ENCODE peak calls at places on chromosomes 6 and 20, in eight cellular contexts. Q, D, U, B, J, N, Z and A are unnamed samples.

GRCh38 chr20:44747166-44748004 is 1.7 kb downstream of the KCNK15 start:
- DNase-seq in Z (peak), U (peak), J (peak), N (peak), B (peak), Q (peak), D (peak), A (peak)

GRCh38 chr20:44910690-44911262 is 916 bp downstream of the PABPC1L start:
- DNase-seq in N (peak), D (no peak), Z (no peak), B (no peak), Q (no peak), J (no peak), U (no peak), A (no peak)

GRCh38 chr20:7966176-7966575 is 25.9 kb upstream of the HAO1 start:
- DNase-seq in D (no peak), Z (no peak), U (no peak), N (no peak), B (no peak), J (no peak), Q (no peak), A (no peak)

GRCh38 chr6:73032586-73032985 is 192.7 kb downstream of the KHDC1L start:
- DNase-seq in U (no peak), D (peak), Q (no peak), Z (no peak), J (no peak), N (peak), B (no peak), A (peak)

GRCh38 chr6:106094261-106094963 is 8.3 kb downstream of the PRDM1 start:
- DNase-seq in U (no peak), Z (no peak), B (no peak), D (no peak), Q (no peak), J (no peak), N (no peak), A (no peak)

GRCh38 chr6:42269553-42269952 is 51.9 kb upstream of the MRPS10 start:
- DNase-seq in U (no peak), J (no peak), B (no peak), N (no peak), Q (no peak), D (no peak), Z (no peak), A (no peak)

GRCh38 chr6:134031696-134032255 is 20.6 kb downstream of the SLC2A12 start:
- DNase-seq in J (no peak), U (no peak), Q (no peak), B (no peak), Z (no peak), N (peak), D (no peak), A (no peak)

GRCh38 chr20:63833776-63834544 is 2.9 kb upstream of the ZBTB46 start:
- DNase-seq in B (no peak), J (no peak), D (no peak), Z (no peak), N (no peak), Q (no peak), U (no peak), A (no peak)

GRCh38 chr6:116144590-116144989 is 18.7 kb upstream of the COL10A1 start:
- DNase-seq in B (no peak), U (no peak), N (peak), Z (no peak), D (peak), J (no peak), Q (no peak), A (peak)

GRCh38 chr20:19885981-19886665 is 128.1 kb downstream of the RIN2 start:
- DNase-seq in N (peak), Z (no peak), J (no peak), B (no peak), U (peak), Q (no peak), D (peak), A (no peak)

GRCh38 chr6:16437984-16438383 is 199.6 kb downstream of the GMPR start:
- DNase-seq in B (no peak), J (no peak), Z (no peak), D (no peak), N (no peak), Q (no peak), U (no peak), A (no peak)

GRCh38 chr20:64242797-64243475 is 12.6 kb upstream of the PCMTD2 start:
- DNase-seq in Z (no peak), J (no peak), D (no peak), U (no peak), B (no peak), Q (no peak), N (no peak), A (no peak)

GRCh38 chr20:19889011-19889953 is 127.9 kb upstream of the NAA20 start:
- DNase-seq in J (no peak), D (peak), U (peak), N (peak), B (no peak), Z (no peak), Q (no peak), A (no peak)

GRCh38 chr6:63351995-63352586 is 32.3 kb upstream of the LGSN start:
- DNase-seq in Z (peak), J (no peak), N (peak), B (no peak), D (peak), Q (no peak), U (no peak), A (peak)

GRCh38 chr20:58135441-58136170 is 92.8 kb downstream of the ANKRD60 start:
- DNase-seq in J (no peak), Q (no peak), D (no peak), U (peak), N (peak), B (no peak), Z (peak), A (peak)

GRCh38 chr6:36376742-36377141 is 10.7 kb downstream of the ETV7 start:
- DNase-seq in Q (no peak), B (no peak), N (no peak), J (no peak), Z (no peak), U (no peak), D (no peak), A (no peak)

GRCh38 chr6:30548375-30548774 is 7.9 kb downstream of the GNL1 start:
- DNase-seq in D (no peak), Q (no peak), U (no peak), B (no peak), N (peak), J (no peak), Z (no peak), A (no peak)

GRCh38 chr20:34996243-34996984 is 40.7 kb downstream of the MYH7B start:
- DNase-seq in J (no peak), Q (no peak), Z (no peak), D (no peak), B (no peak), N (no peak), U (no peak), A (no peak)

GRCh38 chr20:19699132-19699971 is 58.7 kb upstream of the RIN2 start:
- DNase-seq in B (no peak), Z (no peak), J (no peak), U (no peak), D (peak), N (peak), Q (no peak), A (no peak)

GRCh38 chr20:58197185-58197469 is 31.3 kb downstream of the ANKRD60 start:
- DNase-seq in N (no peak), Q (no peak), B (no peak), Z (no peak), J (no peak), U (no peak), D (no peak), A (no peak)

GRCh38 chr6:112034236-112034990 is 19.5 kb upstream of the CCN6 start:
- DNase-seq in N (no peak), U (no peak), Z (no peak), B (no peak), J (no peak), Q (no peak), D (no peak), A (no peak)

GRCh38 chr20:1371235-1371782 is 21.5 kb downstream of the FKBP1A start:
- DNase-seq in B (no peak), D (no peak), Q (no peak), N (peak), U (no peak), J (no peak), Z (no peak), A (no peak)

GRCh38 chr6:41639556-41640371 is 1.5 kb downstream of the MDFI start:
- DNase-seq in U (no peak), J (no peak), B (no peak), Z (no peak), Q (no peak), D (no peak), N (no peak), A (no peak)

GRCh38 chr20:61355096-61355495 is 103.0 kb downstream of the CDH4 start:
- DNase-seq in Z (no peak), D (no peak), B (no peak), N (no peak), U (no peak), J (no peak), Q (no peak), A (no peak)

GRCh38 chr20:910132-910839 is 5.8 kb downstream of the ANGPT4 start:
- DNase-seq in J (no peak), U (no peak), B (no peak), Z (no peak), D (no peak), N (peak), Q (no peak), A (no peak)

GRCh38 chr20:62631336-62632317 is 10.7 kb upstream of the SLCO4A1 start:
- DNase-seq in N (no peak), J (no peak), B (no peak), Q (no peak), Z (peak), U (no peak), D (no peak), A (no peak)

GRCh38 chr6:124714728-124715127 is 247.5 kb upstream of the RNF217 start:
- DNase-seq in Z (no peak), N (no peak), U (no peak), B (no peak), D (no peak), J (no peak), Q (no peak), A (no peak)

GRCh38 chr6:37514840-37515239 is 15.1 kb upstream of the CCDC167 start:
- DNase-seq in Q (no peak), B (no peak), J (no peak), D (no peak), N (no peak), Z (no peak), U (no peak), A (no peak)

GRCh38 chr6:97958143-97958542 is 675.1 kb upstream of the MMS22L start:
- DNase-seq in J (no peak), N (peak), Z (no peak), U (no peak), Q (no peak), D (no peak), B (no peak), A (peak)